ENCODE peak calls at places on chromosomes 7 and 10, in six cellular contexts. One of them, this sample, is unnamed.

GRCh38 chr10:31622993-31623392 is 304.0 kb downstream of the ZEB1 start:
- DNase-seq in tibial artery: peak
- DNase-seq in endodermal cell: no peak
- DNase-seq in lower lobe of right lung: no peak
- DNase-seq in A549: no peak
- DNase-seq in gastrocnemius medialis: no peak
- DNase-seq in this sample: no peak

GRCh38 chr7:50302486-50303081 is 1.9 kb upstream of the IKZF1 start:
- DNase-seq in tibial artery: no peak
- DNase-seq in endodermal cell: peak
- DNase-seq in lower lobe of right lung: no peak
- DNase-seq in A549: no peak
- DNase-seq in gastrocnemius medialis: no peak
- DNase-seq in this sample: no peak

GRCh38 chr10:85978566-85979358 is 387.8 kb downstream of the GRID1 start:
- DNase-seq in tibial artery: no peak
- DNase-seq in endodermal cell: peak
- DNase-seq in lower lobe of right lung: no peak
- DNase-seq in A549: no peak
- DNase-seq in gastrocnemius medialis: no peak
- DNase-seq in this sample: no peak

GRCh38 chr10:72086466-72087391 is 1.6 kb downstream of the SPOCK2 start:
- DNase-seq in tibial artery: no peak
- DNase-seq in endodermal cell: peak
- DNase-seq in lower lobe of right lung: peak
- DNase-seq in A549: no peak
- DNase-seq in gastrocnemius medialis: no peak
- DNase-seq in this sample: no peak

GRCh38 chr7:23247101-23247601 is 576 bp downstream of the GPNMB start:
- DNase-seq in tibial artery: no peak
- DNase-seq in endodermal cell: no peak
- DNase-seq in lower lobe of right lung: no peak
- DNase-seq in A549: no peak
- DNase-seq in gastrocnemius medialis: no peak
- DNase-seq in this sample: no peak

GRCh38 chr10:24358022-24358421 is 149.1 kb downstream of the KIAA1217 start:
- DNase-seq in tibial artery: no peak
- DNase-seq in endodermal cell: no peak
- DNase-seq in lower lobe of right lung: no peak
- DNase-seq in A549: no peak
- DNase-seq in gastrocnemius medialis: no peak
- DNase-seq in this sample: no peak

GRCh38 chr10:3990307-3990706 is 205.3 kb upstream of the KLF6 start:
- DNase-seq in tibial artery: no peak
- DNase-seq in endodermal cell: no peak
- DNase-seq in lower lobe of right lung: no peak
- DNase-seq in A549: no peak
- DNase-seq in gastrocnemius medialis: no peak
- DNase-seq in this sample: no peak

GRCh38 chr7:85172530-85172941 is 14.3 kb downstream of the SEMA3D start:
- DNase-seq in tibial artery: peak
- DNase-seq in endodermal cell: no peak
- DNase-seq in lower lobe of right lung: no peak
- DNase-seq in A549: no peak
- DNase-seq in gastrocnemius medialis: no peak
- DNase-seq in this sample: no peak

GRCh38 chr7:97639036-97639435 is 92.8 kb upstream of the TAC1 start:
- DNase-seq in tibial artery: no peak
- DNase-seq in endodermal cell: peak
- DNase-seq in lower lobe of right lung: no peak
- DNase-seq in A549: no peak
- DNase-seq in gastrocnemius medialis: no peak
- DNase-seq in this sample: no peak

GRCh38 chr7:101870361-101871062 is 53.1 kb downstream of the CUX1 start:
- DNase-seq in tibial artery: no peak
- DNase-seq in endodermal cell: peak
- DNase-seq in lower lobe of right lung: no peak
- DNase-seq in A549: peak
- DNase-seq in gastrocnemius medialis: peak
- DNase-seq in this sample: no peak

GRCh38 chr10:119669975-119670640 is 18.9 kb downstream of the BAG3 start:
- DNase-seq in tibial artery: no peak
- DNase-seq in endodermal cell: no peak
- DNase-seq in lower lobe of right lung: no peak
- DNase-seq in A549: no peak
- DNase-seq in gastrocnemius medialis: peak
- DNase-seq in this sample: no peak

GRCh38 chr7:138243430-138243829 is 167.2 kb downstream of the AKR1D1 start:
- DNase-seq in tibial artery: no peak
- DNase-seq in endodermal cell: peak
- DNase-seq in lower lobe of right lung: no peak
- DNase-seq in A549: peak
- DNase-seq in gastrocnemius medialis: no peak
- DNase-seq in this sample: no peak

GRCh38 chr7:68542831-68543230 is 1055.4 kb upstream of the AUTS2 start:
- DNase-seq in tibial artery: no peak
- DNase-seq in endodermal cell: no peak
- DNase-seq in lower lobe of right lung: no peak
- DNase-seq in A549: no peak
- DNase-seq in gastrocnemius medialis: no peak
- DNase-seq in this sample: no peak

GRCh38 chr10:118925404-118925803 is 104.1 kb upstream of the NANOS1 start:
- DNase-seq in tibial artery: no peak
- DNase-seq in endodermal cell: no peak
- DNase-seq in lower lobe of right lung: no peak
- DNase-seq in A549: no peak
- DNase-seq in gastrocnemius medialis: no peak
- DNase-seq in this sample: no peak

GRCh38 chr10:110829721-110830410 is 41.9 kb upstream of the PDCD4 start:
- DNase-seq in tibial artery: no peak
- DNase-seq in endodermal cell: no peak
- DNase-seq in lower lobe of right lung: no peak
- DNase-seq in A549: no peak
- DNase-seq in gastrocnemius medialis: no peak
- DNase-seq in this sample: no peak

GRCh38 chr10:98077223-98077622 is 46.8 kb upstream of the CRTAC1 start:
- DNase-seq in tibial artery: no peak
- DNase-seq in endodermal cell: no peak
- DNase-seq in lower lobe of right lung: no peak
- DNase-seq in A549: no peak
- DNase-seq in gastrocnemius medialis: no peak
- DNase-seq in this sample: no peak

GRCh38 chr7:27200761-27201230 is 905 bp upstream of the HOXA13 start:
- DNase-seq in tibial artery: no peak
- DNase-seq in endodermal cell: peak
- DNase-seq in lower lobe of right lung: no peak
- DNase-seq in A549: no peak
- DNase-seq in gastrocnemius medialis: no peak
- DNase-seq in this sample: no peak

GRCh38 chr10:71289421-71290130 is 29.5 kb upstream of the SLC29A3 start:
- DNase-seq in tibial artery: no peak
- DNase-seq in endodermal cell: no peak
- DNase-seq in lower lobe of right lung: peak
- DNase-seq in A549: no peak
- DNase-seq in gastrocnemius medialis: no peak
- DNase-seq in this sample: no peak

GRCh38 chr7:45239486-45239885 is 81.9 kb downstream of the RAMP3 start:
- DNase-seq in tibial artery: no peak
- DNase-seq in endodermal cell: no peak
- DNase-seq in lower lobe of right lung: no peak
- DNase-seq in A549: no peak
- DNase-seq in gastrocnemius medialis: no peak
- DNase-seq in this sample: no peak

GRCh38 chr7:44980393-44981034 is 1.7 kb upstream of the MYO1G start:
- DNase-seq in tibial artery: peak
- DNase-seq in endodermal cell: peak
- DNase-seq in lower lobe of right lung: no peak
- DNase-seq in A549: no peak
- DNase-seq in gastrocnemius medialis: no peak
- DNase-seq in this sample: peak

GRCh38 chr10:71984798-71985388 is 20.7 kb downstream of the CHST3 start:
- DNase-seq in tibial artery: no peak
- DNase-seq in endodermal cell: no peak
- DNase-seq in lower lobe of right lung: peak
- DNase-seq in A549: no peak
- DNase-seq in gastrocnemius medialis: no peak
- DNase-seq in this sample: no peak

GRCh38 chr7:99557940-99558305 is 519 bp upstream of the ZNF655 start:
- DNase-seq in tibial artery: no peak
- DNase-seq in endodermal cell: no peak
- DNase-seq in lower lobe of right lung: no peak
- DNase-seq in A549: no peak
- DNase-seq in gastrocnemius medialis: no peak
- DNase-seq in this sample: no peak

GRCh38 chr7:55131421-55131929 is 112.7 kb downstream of the EGFR start:
- DNase-seq in tibial artery: no peak
- DNase-seq in endodermal cell: no peak
- DNase-seq in lower lobe of right lung: no peak
- DNase-seq in A549: no peak
- DNase-seq in gastrocnemius medialis: no peak
- DNase-seq in this sample: no peak

GRCh38 chr7:5546626-5547025 is 123.0 kb upstream of the TNRC18 start:
- DNase-seq in tibial artery: no peak
- DNase-seq in endodermal cell: peak
- DNase-seq in lower lobe of right lung: no peak
- DNase-seq in A549: no peak
- DNase-seq in gastrocnemius medialis: peak
- DNase-seq in this sample: no peak

GRCh38 chr10:28806481-28806880 is 129.2 kb downstream of the BAMBI start:
- DNase-seq in tibial artery: no peak
- DNase-seq in endodermal cell: no peak
- DNase-seq in lower lobe of right lung: no peak
- DNase-seq in A549: no peak
- DNase-seq in gastrocnemius medialis: no peak
- DNase-seq in this sample: no peak

GRCh38 chr10:28020993-28021982 is 22.4 kb upstream of the ODAD2 start:
- DNase-seq in tibial artery: no peak
- DNase-seq in endodermal cell: no peak
- DNase-seq in lower lobe of right lung: no peak
- DNase-seq in A549: no peak
- DNase-seq in gastrocnemius medialis: no peak
- DNase-seq in this sample: no peak

DNA sequence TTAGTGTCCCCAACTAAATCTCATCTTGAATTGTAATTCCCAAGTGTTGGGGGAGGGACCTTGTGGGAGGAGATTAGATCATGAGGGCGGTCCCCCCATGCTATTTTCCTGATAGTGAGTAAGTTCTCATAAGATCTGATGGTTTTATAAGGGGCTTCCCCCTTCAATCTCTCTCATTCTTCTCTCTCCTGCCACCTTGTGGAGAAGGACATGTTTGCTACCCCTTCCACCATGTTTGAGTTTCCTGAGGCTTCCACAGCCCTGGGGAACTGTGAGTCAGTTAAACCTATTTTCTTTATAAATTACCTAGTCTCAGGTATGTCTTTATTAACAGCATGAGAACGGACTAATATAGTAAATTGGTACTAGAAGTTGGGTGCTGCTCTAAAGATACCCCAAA is 365.6 kb downstream of the ANKRD7 start:
- DNase-seq in tibial artery: no peak
- DNase-seq in endodermal cell: peak
- DNase-seq in lower lobe of right lung: no peak
- DNase-seq in A549: no peak
- DNase-seq in gastrocnemius medialis: no peak
- DNase-seq in this sample: no peak
- TF ChIP-seq CTCF in tibial artery: no peak
- TF ChIP-seq CTCF in endodermal cell: peak
- TF ChIP-seq CTCF in lower lobe of right lung: no peak
- TF ChIP-seq CTCF in A549: no peak
- TF ChIP-seq CTCF in gastrocnemius medialis: no peak
- TF ChIP-seq CTCF in this sample: peak

GRCh38 chr10:122033224-122033926 is 44.4 kb downstream of the TACC2 start:
- DNase-seq in tibial artery: no peak
- DNase-seq in endodermal cell: no peak
- DNase-seq in lower lobe of right lung: peak
- DNase-seq in A549: peak
- DNase-seq in gastrocnemius medialis: peak
- DNase-seq in this sample: no peak

GRCh38 chr10:122034149-122034756 is 45.3 kb downstream of the TACC2 start:
- DNase-seq in tibial artery: no peak
- DNase-seq in endodermal cell: no peak
- DNase-seq in lower lobe of right lung: no peak
- DNase-seq in A549: peak
- DNase-seq in gastrocnemius medialis: no peak
- DNase-seq in this sample: no peak

GRCh38 chr10:122030200-122030552 is 41.2 kb downstream of the TACC2 start:
- DNase-seq in tibial artery: no peak
- DNase-seq in endodermal cell: no peak
- DNase-seq in lower lobe of right lung: no peak
- DNase-seq in A549: peak
- DNase-seq in gastrocnemius medialis: no peak
- DNase-seq in this sample: no peak

GRCh38 chr10:122029503-122030199 is 40.7 kb downstream of the TACC2 start:
- DNase-seq in tibial artery: peak
- DNase-seq in endodermal cell: no peak
- DNase-seq in lower lobe of right lung: no peak
- DNase-seq in A549: peak
- DNase-seq in gastrocnemius medialis: peak
- DNase-seq in this sample: no peak
- TF ChIP-seq CTCF in tibial artery: no peak
- TF ChIP-seq CTCF in endodermal cell: no peak
- TF ChIP-seq CTCF in lower lobe of right lung: no peak
- TF ChIP-seq CTCF in A549: peak
- TF ChIP-seq CTCF in gastrocnemius medialis: peak
- TF ChIP-seq CTCF in this sample: no peak

GRCh38 chr7:38179719-38180333 is 1.8 kb downstream of the STARD3NL start:
- DNase-seq in tibial artery: no peak
- DNase-seq in endodermal cell: no peak
- DNase-seq in lower lobe of right lung: no peak
- DNase-seq in A549: no peak
- DNase-seq in gastrocnemius medialis: no peak
- DNase-seq in this sample: no peak

GRCh38 chr7:38178004-38178694 is at the start of gene STARD3NL:
- DNase-seq in tibial artery: peak
- DNase-seq in endodermal cell: peak
- DNase-seq in lower lobe of right lung: peak
- DNase-seq in A549: peak
- DNase-seq in gastrocnemius medialis: peak
- DNase-seq in this sample: peak

GRCh38 chr7:38181111-38181510 is 3.1 kb downstream of the STARD3NL start:
- DNase-seq in tibial artery: no peak
- DNase-seq in endodermal cell: no peak
- DNase-seq in lower lobe of right lung: no peak
- DNase-seq in A549: no peak
- DNase-seq in gastrocnemius medialis: no peak
- DNase-seq in this sample: no peak

GRCh38 chr7:38177621-38178003 is 433 bp upstream of the STARD3NL start:
- DNase-seq in tibial artery: no peak
- DNase-seq in endodermal cell: no peak
- DNase-seq in lower lobe of right lung: no peak
- DNase-seq in A549: no peak
- DNase-seq in gastrocnemius medialis: no peak
- DNase-seq in this sample: no peak

GRCh38 chr7:38178695-38179344 is 775 bp downstream of the STARD3NL start:
- DNase-seq in tibial artery: no peak
- DNase-seq in endodermal cell: no peak
- DNase-seq in lower lobe of right lung: no peak
- DNase-seq in A549: no peak
- DNase-seq in gastrocnemius medialis: peak
- DNase-seq in this sample: no peak
- TF ChIP-seq CTCF in tibial artery: no peak
- TF ChIP-seq CTCF in endodermal cell: no peak
- TF ChIP-seq CTCF in lower lobe of right lung: peak
- TF ChIP-seq CTCF in A549: no peak
- TF ChIP-seq CTCF in gastrocnemius medialis: no peak
- TF ChIP-seq CTCF in this sample: peak

GRCh38 chr7:34069676-34070075 is 164.3 kb downstream of the BMPER start:
- DNase-seq in tibial artery: no peak
- DNase-seq in endodermal cell: no peak
- DNase-seq in lower lobe of right lung: no peak
- DNase-seq in A549: peak
- DNase-seq in gastrocnemius medialis: no peak
- DNase-seq in this sample: no peak
- TF ChIP-seq CTCF in tibial artery: no peak
- TF ChIP-seq CTCF in endodermal cell: no peak
- TF ChIP-seq CTCF in lower lobe of right lung: no peak
- TF ChIP-seq CTCF in A549: no peak
- TF ChIP-seq CTCF in gastrocnemius medialis: no peak
- TF ChIP-seq CTCF in this sample: no peak

This sample was measured in CD14-positive monocyte.